ENCODE peak calls at places on chromosomes 4 and X, in ten cellular contexts. T is WERI-Rb-1, Q is tibial nerve, N is lower lobe of right lung, C is astrocyte of the spinal cord, M is fibroblast of mammary gland, D is psoas muscle, Z is transverse colon, R is pancreas, I is OCI-LY7. G is an unnamed sample.

GRCh38 chr4:25190407-25190806 is 30.2 kb upstream of the SEPSECS start:
- DNase-seq in Z (peak; percentile 17), T (no peak), D (no peak), Q (no peak), R (no peak), I (no peak), M (no peak), C (no peak), N (no peak), G (no peak)

GRCh38 chr4:111988514-111988913 is 156.7 kb upstream of the FAM241A start:
- DNase-seq in C (no peak), I (no peak), M (no peak), T (no peak), D (no peak), Z (no peak), N (no peak), Q (no peak), R (no peak), G (no peak)

GRCh38 chrX:130895299-130895698 is 7.7 kb downstream of the ENOX2 start:
- DNase-seq in M (no peak), R (no peak), Q (no peak), N (no peak), C (no peak), I (no peak), Z (no peak), T (no peak), D (no peak), G (no peak)

GRCh38 chr4:76767983-76768382 is 130.0 kb downstream of the SOWAHB start:
- DNase-seq in I (no peak), T (no peak), C (peak; percentile 27), Q (no peak), D (no peak), M (no peak), R (no peak), N (no peak), Z (no peak), G (no peak)

GRCh38 chrX:39165773-39166172 is 364.5 kb downstream of the MID1IP1 start:
- DNase-seq in C (no peak), Q (no peak), Z (no peak), I (no peak), M (no peak), T (no peak), N (no peak), D (no peak), R (no peak), G (no peak)

GRCh38 chr4:40525811-40526598 is 103.7 kb downstream of the RBM47 start:
- DNase-seq in M (peak; percentile 93), Z (no peak), Q (no peak), N (no peak), I (no peak), D (no peak), T (no peak), C (peak; percentile 82), R (peak; percentile 51), G (no peak)

GRCh38 chr4:41594439-41594838 is 56.5 kb downstream of the LIMCH1 start:
- DNase-seq in N (no peak), Z (no peak), D (peak; percentile 28), M (no peak), Q (no peak), R (no peak), C (no peak), I (no peak), T (no peak), G (no peak)

GRCh38 chrX:155028192-155028591 is 1.5 kb downstream of the FUNDC2 start:
- DNase-seq in Q (no peak), C (no peak), M (no peak), Z (no peak), R (no peak), I (peak; percentile 30), D (no peak), T (no peak), N (no peak), G (no peak)

GRCh38 chr4:122776916-122777315 is 44.4 kb downstream of the BBS12 start:
- DNase-seq in Q (no peak), D (no peak), C (no peak), I (no peak), R (no peak), N (no peak), M (no peak), T (no peak), Z (peak; percentile 65), G (no peak)

GRCh38 chr4:13700196-13701140 is 72.9 kb upstream of the BOD1L1 start:
- DNase-seq in Z (no peak), N (no peak), M (peak; percentile 97), C (peak; percentile 90), R (no peak), D (no peak), T (no peak), Q (no peak), I (no peak), G (no peak)

GRCh38 chr4:15893967-15894366 is 44.6 kb downstream of the FGFBP1 start:
- DNase-seq in R (no peak), M (peak; percentile 96), C (peak; percentile 97), N (no peak), T (no peak), Z (no peak), Q (no peak), I (no peak), D (no peak), G (no peak)

GRCh38 chrX:134171661-134172587 is 65.1 kb upstream of the CCDC160 start:
- DNase-seq in M (no peak), T (no peak), I (no peak), R (peak; percentile 26), Z (no peak), Q (peak; percentile 17), D (peak; percentile 15), N (no peak), C (no peak), G (peak; percentile 37)

GRCh38 chr4:88062843-88063242 is 55.4 kb downstream of the PKD2 start:
- DNase-seq in T (no peak), D (no peak), Q (no peak), C (no peak), N (no peak), R (no peak), I (no peak), Z (no peak), M (no peak), G (no peak)

GRCh38 chrX:39726810-39727209 is 370.9 kb downstream of the BCOR start:
- DNase-seq in I (no peak), R (no peak), D (no peak), N (no peak), M (peak; percentile 69), Z (peak; percentile 27), T (peak; percentile 77), C (peak; percentile 50), Q (no peak), G (no peak)

GRCh38 chr4:153488006-153488718 is 22.0 kb downstream of the TMEM131L start:
- DNase-seq in D (no peak), N (no peak), I (no peak), M (no peak), T (no peak), Z (peak; percentile 37), Q (no peak), R (no peak), C (no peak), G (peak; percentile 73)

GRCh38 chrX:85503258-85504158 is 124.0 kb upstream of the POF1B start:
- DNase-seq in T (no peak), C (no peak), N (no peak), I (no peak), D (no peak), Q (no peak), R (no peak), Z (peak; percentile 15), M (no peak), G (no peak)

GRCh38 chr4:47017494-47017893 is 13.9 kb upstream of the GABRB1 start:
- DNase-seq in D (no peak), Q (no peak), I (no peak), M (no peak), N (no peak), Z (no peak), C (peak; percentile 6), R (no peak), T (no peak), G (no peak)

GRCh38 chr4:71855944-71856343 is 72.1 kb upstream of the GC start:
- DNase-seq in D (no peak), Q (no peak), M (no peak), Z (no peak), T (no peak), C (no peak), N (no peak), R (no peak), I (no peak), G (no peak)

GRCh38 chr4:71862315-71862714 is 78.4 kb upstream of the GC start:
- DNase-seq in Z (no peak), D (no peak), T (no peak), Q (no peak), N (no peak), C (no peak), R (no peak), I (no peak), M (no peak), G (no peak)

GRCh38 chr4:71860643-71861042 is 76.8 kb upstream of the GC start:
- DNase-seq in T (no peak), I (peak; percentile 39), M (peak; percentile 25), C (peak; percentile 13), R (no peak), Q (no peak), D (no peak), N (no peak), Z (no peak), G (peak; percentile 35)

GRCh38 chr4:71863457-71863856 is 79.6 kb upstream of the GC start:
- DNase-seq in Z (no peak), I (no peak), Q (no peak), T (no peak), M (no peak), R (no peak), N (no peak), C (no peak), D (no peak), G (no peak)

GRCh38 chr4:71857713-71858451 is 74.0 kb upstream of the GC start:
- DNase-seq in Z (no peak), R (peak; percentile 28), I (no peak), C (no peak), M (no peak), T (peak; percentile 36), N (no peak), D (no peak), Q (no peak), G (no peak)
- H3K4me3 ChIP-seq in Z (no peak overlapping the region), R (no peak overlapping the region), I (no peak overlapping the region), C (no peak overlapping the region), M (no peak overlapping the region), T (no peak overlapping the region), N (no peak overlapping the region), D (no peak overlapping the region), Q (no peak overlapping the region), G (no peak overlapping the region)

GRCh38 chrX:137569470-137569891 is 3.6 kb downstream of the ZIC3 start:
- DNase-seq in I (no peak), Z (no peak), R (no peak), C (no peak), T (no peak), M (no peak), Q (no peak), N (no peak), D (no peak), G (no peak)
- H3K4me3 ChIP-seq in I (no peak overlapping the region), Z (no peak overlapping the region), R (no peak overlapping the region), C (peak overlapping the region; percentile 52), T (no peak overlapping the region), M (no peak overlapping the region), Q (no peak overlapping the region), N (no peak overlapping the region), D (no peak overlapping the region), G (no peak overlapping the region)

GRCh38 chr4:156945532-156945931 is 26.1 kb downstream of the PDGFC start:
- DNase-seq in T (no peak), I (no peak), M (peak; percentile 59), D (no peak), R (no peak), Q (no peak), C (no peak), N (no peak), Z (no peak), G (no peak)
- H3K4me3 ChIP-seq in T (no peak overlapping the region), I (no peak overlapping the region), M (no peak overlapping the region), D (no peak overlapping the region), R (no peak overlapping the region), Q (no peak overlapping the region), C (no peak overlapping the region), N (no peak overlapping the region), Z (no peak overlapping the region), G (no peak overlapping the region)

GRCh38 chrX:13759152-13759718 is 24.7 kb downstream of the OFD1 start:
- DNase-seq in C (no peak), T (no peak), D (no peak), Z (no peak), I (peak; percentile 83), Q (no peak), N (no peak), R (no peak), M (peak; percentile 36), G (no peak)
- H3K4me3 ChIP-seq in C (no peak overlapping the region), T (no peak overlapping the region), D (no peak overlapping the region), Z (no peak overlapping the region), I (peak overlapping the region; percentile 55), Q (no peak overlapping the region), N (no peak overlapping the region), R (no peak overlapping the region), M (no peak overlapping the region), G (no peak overlapping the region)

G was measured in Jurkat, Clone E6-1.